ENCODE peak calls at places on chromosomes 11 and 22, in six cellular contexts. T, B, A, G, P and C are unnamed samples.

GRCh38 chr11:61138940-61139339 is 22.3 kb downstream of the VPS37C start:
- DNase-seq in T (peak), B (no peak), A (no peak), G (no peak), P (no peak), C (no peak)

GRCh38 chr11:66951927-66952337 is 6.3 kb downstream of the PC start:
- DNase-seq in T (peak), B (no peak), A (no peak), G (no peak), P (no peak), C (no peak)

GRCh38 chr22:31277741-31278642 is 14.3 kb downstream of the PIK3IP1 start:
- DNase-seq in T (no peak), B (no peak), A (no peak), G (no peak), P (no peak), C (no peak)

GRCh38 chr11:76641905-76642304 is 28.6 kb downstream of the LRRC32 start:
- DNase-seq in T (no peak), B (no peak), A (no peak), G (no peak), P (no peak), C (no peak)

GRCh38 chr22:44575344-44576268 is 77.6 kb upstream of the RTL6 start:
- DNase-seq in T (no peak), B (no peak), A (no peak), G (no peak), P (no peak), C (no peak)

GRCh38 chr22:30876925-30877553 is 91.5 kb downstream of the MORC2 start:
- DNase-seq in T (peak), B (no peak), A (no peak), G (no peak), P (no peak), C (no peak)

GRCh38 chr22:28813772-28814518 is 13.6 kb upstream of the XBP1 start:
- DNase-seq in T (no peak), B (no peak), A (no peak), G (no peak), P (no peak), C (no peak)

GRCh38 chr11:65414776-65415498 is 7.7 kb upstream of the NEAT1 start:
- DNase-seq in T (no peak), B (no peak), A (no peak), G (no peak), P (no peak), C (no peak)

GRCh38 chr22:37193629-37194191 is 5.7 kb upstream of the C1QTNF6 start:
- DNase-seq in T (no peak), B (no peak), A (no peak), G (no peak), P (no peak), C (no peak)

GRCh38 chr11:57662893-57663292 is 5.0 kb upstream of the ZDHHC5 start:
- DNase-seq in T (no peak), B (no peak), A (no peak), G (no peak), P (no peak), C (no peak)

GRCh38 chr22:26740253-26740652 is 82.9 kb downstream of the MIAT start:
- DNase-seq in T (no peak), B (no peak), A (no peak), G (no peak), P (no peak), C (no peak)

GRCh38 chr11:25943031-25943430 is 388.9 kb upstream of the ANO3 start:
- DNase-seq in T (no peak), B (no peak), A (no peak), G (no peak), P (no peak), C (no peak)

GRCh38 chr11:98601181-98601773 is 419.5 kb upstream of the CNTN5 start:
- DNase-seq in T (peak), B (no peak), A (no peak), G (no peak), P (no peak), C (no peak)

GRCh38 chr22:32354360-32355351 is 3.0 kb upstream of the RFPL3 start:
- DNase-seq in T (peak), B (no peak), A (no peak), G (no peak), P (no peak), C (no peak)

GRCh38 chr22:49827307-49827852 is 293 bp downstream of the BRD1 start:
- DNase-seq in T (no peak), B (no peak), A (no peak), G (peak), P (no peak), C (no peak)